ENCODE peak calls at places on chromosomes 2 and 18, in four cellular contexts. W, A, R and I are unnamed samples.

GRCh38 chr2:13006829-13007715 is 290.3 kb downstream of the TRIB2 start:
- DNase-seq in A (peak; percentile 73), W (peak; percentile 84), R (peak; percentile 81), I (no peak)

GRCh38 chr2:186327251-186327868 is 158.7 kb upstream of the ZC3H15 start:
- DNase-seq in A (no peak), R (no peak), W (no peak), I (no peak)

GRCh38 chr2:238866656-238867277 is 18.9 kb downstream of the TWIST2 start:
- DNase-seq in R (no peak), W (no peak), A (peak; percentile 41), I (no peak)

GRCh38 chr2:239339241-239339640 is 61.6 kb downstream of the HDAC4 start:
- DNase-seq in W (no peak), R (no peak), A (no peak), I (no peak)

GRCh38 chr2:46143401-46144132 is 153.6 kb upstream of the EPAS1 start:
- DNase-seq in W (no peak), R (no peak), A (no peak), I (no peak)

GRCh38 chr2:238285653-238286082 is 2.7 kb downstream of the PER2 start:
- DNase-seq in R (no peak), W (no peak), A (no peak), I (no peak)

GRCh38 chr2:216865658-216866057 is 5.8 kb upstream of the TNP1 start:
- DNase-seq in A (no peak), R (no peak), W (no peak), I (no peak)

GRCh38 chr18:2536493-2536892 is 34.8 kb downstream of the METTL4 start:
- DNase-seq in A (no peak), W (no peak), R (no peak), I (no peak)

GRCh38 chr2:205218056-205218455 is 464.2 kb upstream of the NRP2 start:
- DNase-seq in A (no peak), W (no peak), R (no peak), I (no peak)

GRCh38 chr18:10051877-10052631 is 138.2 kb downstream of the VAPA start:
- DNase-seq in W (no peak), A (no peak), R (no peak), I (no peak)

GRCh38 chr2:160666677-160667061 is 173.1 kb upstream of the RBMS1 start:
- DNase-seq in W (no peak), A (no peak), R (no peak), I (no peak)

GRCh38 chr2:189129971-189130370 is 49.6 kb downstream of the COL5A2 start:
- DNase-seq in R (no peak), W (no peak), A (no peak), I (no peak)

GRCh38 chr2:226074391-226074790 is 674.9 kb downstream of the NYAP2 start:
- DNase-seq in W (no peak), A (no peak), R (no peak), I (no peak)

GRCh38 chr2:226078656-226079055 is 679.1 kb downstream of the NYAP2 start:
- DNase-seq in R (no peak), A (no peak), W (no peak), I (no peak)

GRCh38 chr2:226077031-226077430 is 677.5 kb downstream of the NYAP2 start:
- DNase-seq in A (no peak), W (no peak), R (no peak), I (no peak)

GRCh38 chr2:226077841-226078240 is 678.3 kb downstream of the NYAP2 start:
- DNase-seq in W (no peak), R (no peak), A (no peak), I (no peak)

GRCh38 chr2:226076529-226076928 is 677.0 kb downstream of the NYAP2 start:
- DNase-seq in W (no peak), R (no peak), A (no peak), I (no peak)
- TF ChIP-seq NRF1 in W (no peak), R (no peak), A (no peak), I (no peak)

GRCh38 chr2:190783513-190784263 is 96.9 kb upstream of the GLS start:
- DNase-seq in A (no peak), W (no peak), R (no peak), I (no peak)
- TF ChIP-seq NRF1 in A (no peak), W (no peak), R (no peak), I (no peak)

GRCh38 chr2:110852541-110853263 is 120.3 kb downstream of the ACOXL start:
- DNase-seq in R (no peak), W (no peak), A (no peak), I (no peak)

GRCh38 chr2:110851531-110851930 is 119.2 kb downstream of the ACOXL start:
- DNase-seq in W (no peak), R (no peak), A (no peak), I (no peak)

GRCh38 chr2:110853516-110853915 is 121.1 kb downstream of the ACOXL start:
- DNase-seq in A (no peak), R (no peak), W (peak; percentile 45), I (no peak)

GRCh38 chr2:110852051-110852450 is 119.7 kb downstream of the ACOXL start:
- DNase-seq in A (no peak), W (no peak), R (no peak), I (no peak)

DNA sequence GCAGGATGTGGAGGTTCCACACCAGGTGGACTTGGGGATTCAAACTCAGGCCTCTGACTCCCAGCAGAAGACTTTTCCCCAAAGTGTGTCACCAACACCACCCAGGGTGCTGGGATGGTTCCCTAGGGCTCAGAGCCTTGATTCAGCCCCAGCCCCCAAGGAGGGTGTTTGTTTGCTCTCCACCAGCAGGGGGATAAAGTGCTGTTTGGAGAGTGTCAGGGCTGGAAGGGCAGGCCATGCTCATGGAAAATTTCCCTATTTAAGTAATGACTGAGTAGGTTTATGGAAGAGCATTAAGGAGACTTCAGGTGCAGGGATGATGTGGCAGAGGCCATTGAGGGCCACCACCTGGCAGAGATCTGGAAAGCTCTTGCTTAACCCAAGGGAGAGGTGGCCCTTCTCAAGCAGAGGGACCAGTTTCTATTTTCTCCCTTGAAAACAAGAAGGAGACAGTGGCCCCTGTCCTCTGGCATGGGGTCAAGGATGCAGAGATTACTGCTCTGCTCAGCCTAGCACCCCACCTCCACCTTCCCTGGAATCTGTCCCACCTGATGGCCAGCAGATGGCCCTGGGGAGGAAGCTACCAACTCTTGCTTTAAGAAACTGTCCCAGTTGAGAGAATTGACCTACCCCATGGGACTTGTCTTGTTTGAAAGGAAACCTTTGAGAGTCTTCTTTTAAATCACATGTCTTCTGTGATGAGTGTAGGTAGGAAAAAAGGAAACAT is 122.1 kb downstream of the ACOXL start:
- DNase-seq in R (peak; percentile 60), A (no peak), W (no peak), I (no peak)
- TF ChIP-seq NRF1 in R (no peak), A (no peak), W (no peak), I (no peak)

GRCh38 chr2:98280376-98281102 is 65.7 kb upstream of the CNGA3 start:
- DNase-seq in A (no peak), W (no peak), R (no peak), I (no peak)
- TF ChIP-seq NRF1 in A (no peak), W (no peak), R (no peak), I (no peak)

DNA sequence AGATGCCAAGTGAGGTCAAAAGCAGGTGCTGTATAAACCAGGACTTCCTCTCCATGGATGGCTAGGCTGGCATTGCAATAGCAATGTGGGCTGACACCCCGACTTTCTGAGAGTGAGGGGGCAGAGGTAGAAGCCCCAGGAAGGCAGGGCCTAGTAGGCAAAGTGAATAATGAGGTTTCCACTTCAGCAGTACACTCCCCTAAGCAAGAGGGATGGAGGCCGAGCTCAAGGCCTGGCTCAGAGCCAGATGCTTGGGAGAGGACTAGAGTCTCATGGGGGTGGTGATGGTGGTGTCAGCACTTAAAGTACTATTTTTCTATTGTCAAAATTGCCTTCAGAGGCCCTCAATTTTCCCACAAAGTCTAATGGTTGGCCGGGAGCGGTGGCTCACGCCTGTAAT is 41.6 kb upstream of the HK2 start:
- DNase-seq in A (no peak), R (peak; percentile 24), W (no peak), I (no peak)
- TF ChIP-seq NRF1 in A (no peak), R (no peak), W (no peak), I (no peak)

DNA sequence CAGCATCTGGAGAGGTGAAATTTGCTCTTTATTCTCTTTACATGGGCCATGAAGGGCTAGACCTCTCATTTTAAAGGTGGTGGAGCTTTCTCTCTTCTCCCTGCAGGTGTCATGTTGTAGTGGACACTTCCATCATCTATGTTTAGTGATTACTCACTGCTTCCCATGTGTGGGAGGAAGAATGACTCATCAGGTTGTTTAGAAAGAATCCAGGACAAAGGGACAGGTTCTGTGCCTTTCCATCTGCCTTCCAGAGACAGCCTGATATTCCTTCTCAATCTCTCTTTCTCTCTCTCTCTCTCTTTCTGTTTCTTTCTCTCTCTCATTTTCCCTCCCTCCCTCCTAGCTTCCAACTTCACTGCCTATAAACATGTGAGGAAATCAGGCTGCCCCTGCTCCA is 38.7 kb downstream of the SCG2 start:
- DNase-seq in A (peak; percentile 14), R (no peak), W (peak; percentile 40), I (no peak)
- TF ChIP-seq NRF1 in A (no peak), R (no peak), W (no peak), I (no peak)

DNA sequence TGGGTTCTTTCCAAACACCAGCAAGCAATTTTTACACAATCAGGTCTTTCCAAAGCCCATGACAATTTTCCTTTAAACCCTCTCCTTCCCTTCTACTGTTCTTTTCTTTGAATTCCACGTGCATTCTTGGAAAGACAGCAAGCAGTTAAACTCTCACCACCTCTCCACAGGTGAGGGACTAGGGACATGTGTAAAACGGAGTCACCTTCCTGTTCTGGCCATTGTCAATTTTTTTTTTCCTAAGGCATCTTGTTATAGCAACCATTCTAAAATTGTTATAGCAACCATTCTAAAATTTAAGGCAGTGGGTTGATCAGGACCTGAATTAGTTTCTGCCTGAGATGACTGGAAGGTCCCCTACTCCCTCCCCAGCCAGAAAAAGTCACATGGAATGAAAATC is 113.8 kb downstream of the ANKRD44 start:
- DNase-seq in A (no peak), W (no peak), R (no peak), I (no peak)
- TF ChIP-seq NRF1 in A (no peak), W (no peak), R (no peak), I (no peak)

DNA sequence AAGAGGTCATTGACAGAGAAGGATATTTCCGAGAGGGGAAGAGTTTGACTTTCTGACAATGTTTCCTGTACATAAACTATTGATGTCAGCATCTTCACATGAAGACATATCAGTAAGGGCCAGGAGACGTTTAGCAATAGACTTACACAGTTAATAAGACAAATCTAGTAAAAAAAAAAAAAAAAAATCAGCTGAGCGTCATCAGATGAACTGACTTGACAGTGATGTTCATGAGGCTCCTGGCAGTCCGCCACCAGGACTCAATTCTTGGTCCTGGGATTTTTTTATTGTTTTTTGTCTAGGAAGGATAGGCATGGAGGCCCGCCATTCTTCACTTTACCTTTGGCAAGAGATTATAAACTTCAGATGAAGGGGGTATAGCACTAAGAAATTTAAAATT is 14.5 kb downstream of the MRPL44 start:
- DNase-seq in A (no peak), R (no peak), W (no peak), I (no peak)
- TF ChIP-seq NRF1 in A (no peak), R (no peak), W (no peak), I (no peak)